ENCODE peak calls at places on chromosome 10, in six cellular contexts. A, V, S, E, U and G are unnamed samples.

GRCh38 chr10:98331888-98332287 is 63.9 kb upstream of the LOXL4 start:
- DNase-seq in A (no peak), V (no peak), S (no peak), E (peak; percentile 21), U (peak; percentile 59), G (peak; percentile 46)

GRCh38 chr10:94358480-94358879 is 4.3 kb downstream of the NOC3L start:
- DNase-seq in A (no peak), V (no peak), S (no peak), E (no peak), U (no peak), G (no peak)

GRCh38 chr10:101646369-101646768 is 48.6 kb downstream of the FBXW4 start:
- DNase-seq in A (no peak), V (no peak), S (peak; percentile 79), E (no peak), U (no peak), G (no peak)

GRCh38 chr10:50470798-50471582 is 152.8 kb downstream of the SGMS1 start:
- DNase-seq in A (no peak), V (no peak), S (no peak), E (no peak), U (peak; percentile 7), G (no peak)

GRCh38 chr10:113035724-113036312 is 85.8 kb downstream of the TCF7L2 start:
- DNase-seq in A (no peak), V (no peak), S (no peak), E (no peak), U (no peak), G (no peak)

GRCh38 chr10:1036341-1036791 is 10.7 kb upstream of the IDI2 start:
- DNase-seq in A (no peak), V (peak; percentile 40), S (no peak), E (peak; percentile 37), U (no peak), G (no peak)

GRCh38 chr10:4395731-4396130 is 430.3 kb upstream of the AKR1E2 start:
- DNase-seq in A (no peak), V (no peak), S (no peak), E (no peak), U (no peak), G (no peak)

GRCh38 chr10:60110739-60111138 is 204.4 kb upstream of the CCDC6 start:
- DNase-seq in A (no peak), V (no peak), S (no peak), E (no peak), U (no peak), G (no peak)

GRCh38 chr10:124081547-124082140 is 11.8 kb downstream of the CHST15 start:
- DNase-seq in A (no peak), V (no peak), S (no peak), E (no peak), U (no peak), G (no peak)

GRCh38 chr10:126963354-126963753 is 58.1 kb downstream of the DOCK1 start:
- DNase-seq in A (no peak), V (no peak), S (no peak), E (no peak), U (no peak), G (no peak)

GRCh38 chr10:7117177-7117799 is 293.5 kb downstream of the SFMBT2 start:
- DNase-seq in A (no peak), V (no peak), S (peak; percentile 20), E (no peak), U (no peak), G (no peak)

GRCh38 chr10:122882798-122883197 is 3.4 kb upstream of the FAM24B start:
- DNase-seq in A (no peak), V (no peak), S (no peak), E (no peak), U (no peak), G (no peak)

GRCh38 chr10:87705339-87705738 is 45.7 kb downstream of the PAPSS2 start:
- DNase-seq in A (no peak), V (no peak), S (no peak), E (no peak), U (peak; percentile 0), G (no peak)

GRCh38 chr10:103768345-103768744 is 87.0 kb downstream of the SH3PXD2A start:
- DNase-seq in A (no peak), V (no peak), S (no peak), E (no peak), U (no peak), G (no peak)

GRCh38 chr10:122316224-122316884 is 45.3 kb downstream of the BTBD16 start:
- DNase-seq in A (no peak), V (no peak), S (no peak), E (no peak), U (no peak), G (no peak)

GRCh38 chr10:73413108-73413527 is 740 bp downstream of the ANXA7 start:
- DNase-seq in A (no peak), V (no peak), S (peak; percentile 9), E (no peak), U (peak; percentile 75), G (peak; percentile 73)

GRCh38 chr10:102579206-102579790 is 65.0 kb upstream of the TRIM8 start:
- DNase-seq in A (no peak), V (no peak), S (no peak), E (no peak), U (no peak), G (peak; percentile 50)

GRCh38 chr10:59336632-59337031 is 25.7 kb downstream of the FAM13C start:
- DNase-seq in A (no peak), V (no peak), S (peak; percentile 72), E (no peak), U (peak; percentile 18), G (no peak)

GRCh38 chr10:27911006-27911405 is 87.9 kb downstream of the ODAD2 start:
- DNase-seq in A (no peak), V (no peak), S (no peak), E (no peak), U (no peak), G (no peak)